ENCODE peak calls at places on chromosomes 2 and 18, in four cellular contexts. U, J, Y and E are unnamed samples.

GRCh38 chr2:219633276-219634065 is 6.0 kb downstream of the SLC4A3 start:
- DNase-seq in U (no peak), J (no peak), Y (no peak), E (no peak)

GRCh38 chr2:26724004-26724750 is 31.7 kb downstream of the KCNK3 start:
- DNase-seq in U (no peak), J (peak), Y (no peak), E (no peak)

GRCh38 chr2:96608459-96609455 is 29.4 kb downstream of the KANSL3 start:
- DNase-seq in U (no peak), J (no peak), Y (no peak), E (no peak)

GRCh38 chr2:28623582-28624405 is 127.8 kb upstream of the PPP1CB start:
- DNase-seq in U (no peak), J (no peak), Y (no peak), E (no peak)

GRCh38 chr2:27527182-27527581 is 30.5 kb downstream of the GCKR start:
- DNase-seq in U (no peak), J (peak), Y (no peak), E (no peak)

GRCh38 chr2:100246163-100247145 is 75.8 kb downstream of the LONRF2 start:
- DNase-seq in U (no peak), J (no peak), Y (no peak), E (no peak)

GRCh38 chr2:35978218-35978617 is 377.4 kb upstream of the CRIM1 start:
- DNase-seq in U (no peak), J (no peak), Y (no peak), E (no peak)

GRCh38 chr2:191703079-191703725 is 25.3 kb downstream of the NABP1 start:
- DNase-seq in U (no peak), J (no peak), Y (no peak), E (no peak)

GRCh38 chr2:41544709-41545108 is 503.1 kb upstream of the PKDCC start:
- DNase-seq in U (no peak), J (no peak), Y (no peak), E (no peak)

GRCh38 chr18:7872569-7872968 is 305.5 kb downstream of the PTPRM start:
- DNase-seq in U (no peak), J (peak), Y (no peak), E (no peak)

GRCh38 chr2:123093199-123093598 is 931.9 kb upstream of the CNTNAP5 start:
- DNase-seq in U (no peak), J (no peak), Y (no peak), E (no peak)

GRCh38 chr2:3633089-3633981 is 24.7 kb upstream of the ALLC start:
- DNase-seq in U (no peak), J (peak), Y (no peak), E (no peak)

GRCh38 chr2:233165895-233166661 is 85.4 kb upstream of the ATG16L1 start:
- DNase-seq in U (no peak), J (peak), Y (no peak), E (no peak)

GRCh38 chr2:13015941-13016340 is 299.2 kb downstream of the TRIB2 start:
- DNase-seq in U (no peak), J (no peak), Y (no peak), E (no peak)

GRCh38 chr18:32437080-32437834 is 33.4 kb downstream of the GAREM1 start:
- DNase-seq in U (no peak), J (no peak), Y (no peak), E (no peak)

GRCh38 chr18:79068299-79068945 is 772 bp upstream of the ATP9B start:
- DNase-seq in U (no peak), J (peak), Y (peak), E (no peak)

GRCh38 chr2:17518212-17519154 is at the start of gene RAD51AP2:
- DNase-seq in U (peak), J (peak), Y (no peak), E (no peak)

GRCh38 chr2:176177580-176178270 is 10.7 kb upstream of the HOXD1 start:
- DNase-seq in U (no peak), J (no peak), Y (no peak), E (no peak)

GRCh38 chr2:173986805-173987204 is 21.6 kb upstream of the SP3 start:
- DNase-seq in U (no peak), J (no peak), Y (no peak), E (no peak)

GRCh38 chr2:8604262-8604661 is 77.6 kb upstream of the ID2 start:
- DNase-seq in U (no peak), J (no peak), Y (no peak), E (no peak)

GRCh38 chr2:33437297-33437696 is 39.2 kb upstream of the RASGRP3 start:
- DNase-seq in U (no peak), J (no peak), Y (no peak), E (no peak)

GRCh38 chr2:198700330-198700729 is 757.4 kb downstream of the SATB2 start:
- DNase-seq in U (no peak), J (no peak), Y (no peak), E (no peak)
- TF ChIP-seq CTCF in U (no peak), J (no peak), Y (no peak), E (no peak)

GRCh38 chr2:67215214-67215613 is 181.9 kb upstream of the ETAA1 start:
- DNase-seq in U (no peak), J (peak), Y (no peak), E (no peak)
- TF ChIP-seq CTCF in U (no peak), J (peak), Y (no peak), E (no peak)

DNA sequence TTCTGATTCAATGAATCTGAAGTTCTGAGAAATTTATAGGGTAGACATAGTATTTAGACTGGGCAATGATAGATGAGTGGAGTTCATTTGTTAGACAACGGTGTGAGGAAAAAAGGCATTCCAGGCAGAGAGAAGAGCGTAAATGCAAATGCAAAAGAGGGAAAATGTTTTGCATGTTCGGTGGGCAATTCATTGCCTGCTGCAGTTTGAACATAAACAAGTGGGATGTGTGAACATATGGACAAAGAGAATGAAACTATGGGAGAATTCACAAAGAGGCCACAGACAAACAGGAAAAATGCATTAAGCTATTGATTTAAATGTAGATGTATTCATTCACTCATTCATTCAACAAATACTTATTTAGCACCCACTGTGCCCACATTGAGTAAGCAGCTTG is 107.0 kb downstream of the EVA1A start:
- DNase-seq in U (no peak), J (no peak), Y (no peak), E (no peak)
- TF ChIP-seq CTCF in U (no peak), J (no peak), Y (no peak), E (no peak)

GRCh38 chr18:11304900-11305299 is 155.5 kb upstream of the PIEZO2 start:
- DNase-seq in U (no peak), J (no peak), Y (no peak), E (no peak)

GRCh38 chr18:11309172-11309571 is 159.8 kb upstream of the PIEZO2 start:
- DNase-seq in U (no peak), J (no peak), Y (no peak), E (no peak)

GRCh38 chr18:11307716-11308115 is 158.3 kb upstream of the PIEZO2 start:
- DNase-seq in U (no peak), J (no peak), Y (no peak), E (no peak)

GRCh38 chr18:11308499-11308898 is 159.1 kb upstream of the PIEZO2 start:
- DNase-seq in U (no peak), J (no peak), Y (no peak), E (no peak)

GRCh38 chr18:11305507-11305906 is 156.1 kb upstream of the PIEZO2 start:
- DNase-seq in U (no peak), J (no peak), Y (no peak), E (no peak)
- TF ChIP-seq CTCF in U (no peak), J (no peak), Y (no peak), E (no peak)

DNA sequence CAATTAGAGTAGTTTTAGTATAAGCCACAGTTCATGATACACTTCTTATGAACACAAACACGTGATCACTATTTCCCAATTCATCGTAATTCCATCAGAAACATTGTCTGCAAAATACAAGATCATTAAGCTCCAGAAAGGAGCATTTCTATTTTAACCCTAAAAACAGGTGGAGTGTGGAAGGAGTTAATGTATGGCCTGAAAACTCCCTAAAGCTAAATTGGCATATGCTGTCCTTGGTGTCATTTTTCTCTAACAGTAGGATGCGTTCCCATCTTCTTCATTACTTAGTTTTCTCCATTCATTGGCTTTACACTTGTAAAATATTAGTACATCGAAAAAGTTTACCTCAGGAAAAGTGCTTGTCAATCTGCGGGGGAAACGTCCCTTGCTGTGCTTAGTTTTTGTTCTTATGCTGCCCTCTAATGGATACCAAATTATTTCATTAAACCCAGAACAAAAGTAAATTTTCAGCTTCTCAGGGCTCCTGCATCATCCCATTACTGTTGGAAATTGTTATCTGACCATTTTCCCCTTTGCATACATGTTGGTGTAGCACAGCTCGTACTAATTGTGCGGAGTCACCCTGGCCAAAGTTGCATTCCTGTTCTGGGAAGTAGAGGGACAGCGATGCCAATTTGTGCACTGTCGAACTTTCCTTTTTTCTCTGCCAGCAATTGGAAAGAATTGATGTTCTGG is 153.4 kb downstream of the GPD2 start:
- DNase-seq in U (peak), J (peak), Y (peak), E (no peak)
- TF ChIP-seq CTCF in U (no peak), J (peak), Y (peak), E (no peak)

GRCh38 chr18:76528477-76529432 is 33.7 kb upstream of the ZNF516 start:
- DNase-seq in U (peak), J (peak), Y (no peak), E (no peak)
- TF ChIP-seq CTCF in U (no peak), J (no peak), Y (no peak), E (no peak)

DNA sequence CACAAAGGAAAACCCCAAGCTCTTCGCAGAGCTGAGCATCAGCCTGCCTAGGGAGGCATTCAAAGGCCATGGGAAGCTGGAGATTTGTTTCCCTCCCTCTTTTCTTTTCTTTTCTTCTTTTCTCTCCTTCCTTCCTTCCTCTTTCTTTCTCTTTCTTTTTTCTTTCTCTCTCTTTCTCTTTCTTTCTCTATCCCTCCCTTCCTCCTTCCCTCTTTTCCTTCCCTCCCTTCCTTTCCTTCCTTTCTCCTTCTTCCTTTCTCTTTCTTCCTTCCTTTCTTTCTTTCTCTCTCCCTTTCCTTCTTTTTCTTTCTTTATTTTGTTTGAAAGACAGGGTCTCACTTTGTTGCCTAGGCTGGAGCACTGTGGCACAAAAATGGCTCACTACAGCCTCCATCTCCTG is 168.4 kb upstream of the ARL4C start:
- DNase-seq in U (no peak), J (no peak), Y (no peak), E (no peak)
- TF ChIP-seq CTCF in U (no peak), J (no peak), Y (no peak), E (no peak)

GRCh38 chr2:101770672-101771071 is 73.2 kb downstream of the MAP4K4 start:
- DNase-seq in U (no peak), J (peak), Y (no peak), E (no peak)
- TF ChIP-seq CTCF in U (no peak), J (peak), Y (no peak), E (peak)

DNA sequence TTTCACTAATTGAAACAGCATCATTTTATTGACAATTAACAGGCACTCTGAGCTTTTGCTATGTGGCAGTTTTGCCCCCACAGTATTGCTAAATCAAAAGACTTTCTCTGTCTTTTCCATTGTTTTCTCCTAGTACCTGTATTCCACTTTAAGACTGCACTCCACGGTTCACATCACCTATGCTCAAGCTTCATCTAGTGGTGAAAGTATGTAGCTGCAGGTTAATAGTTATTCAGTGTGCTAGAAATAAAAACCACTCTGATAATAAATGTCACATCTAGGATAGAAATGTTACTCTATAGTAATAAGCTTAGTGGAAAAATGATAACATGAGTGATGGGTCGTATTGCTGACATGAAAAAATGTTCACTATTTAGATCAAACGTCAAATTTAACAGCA is 24.6 kb downstream of the ARL6IP6 start:
- DNase-seq in U (no peak), J (peak), Y (no peak), E (no peak)
- TF ChIP-seq CTCF in U (no peak), J (peak), Y (peak), E (peak)